ENCODE peak calls at places on chromosomes 5 and 9, in five cellular contexts. M, B, T, J and N are unnamed samples.

GRCh38 chr9:34558911-34559615 is 30.5 kb downstream of the CNTFR start:
- DNase-seq in B (no peak), J (no peak), T (no peak), M (no peak), N (no peak)

GRCh38 chr9:78533500-78533899 is 236.6 kb downstream of the PSAT1 start:
- DNase-seq in B (no peak), T (no peak), M (no peak), J (no peak), N (no peak)

GRCh38 chr5:126603402-126603991 is 2.8 kb downstream of the PHAX start:
- DNase-seq in T (no peak), J (no peak), M (no peak), B (no peak), N (no peak)

GRCh38 chr5:41637869-41638268 is 127.5 kb upstream of the PLCXD3 start:
- DNase-seq in J (no peak), M (no peak), T (no peak), B (no peak), N (no peak)

GRCh38 chr5:998975-999501 is 9.6 kb upstream of the NKD2 start:
- DNase-seq in M (no peak), T (no peak), B (no peak), J (no peak), N (no peak)

GRCh38 chr9:134165357-134166315 is 1.3 kb upstream of the RNU6ATAC start:
- DNase-seq in J (no peak), T (no peak), M (peak), B (no peak), N (no peak)

GRCh38 chr5:76325326-76325725 is 77.8 kb upstream of the IQGAP2 start:
- DNase-seq in T (no peak), M (no peak), J (no peak), B (no peak), N (no peak)

GRCh38 chr9:131669234-131670172 is 70.4 kb downstream of the RAPGEF1 start:
- DNase-seq in M (no peak), T (no peak), B (no peak), J (no peak), N (no peak)

GRCh38 chr5:17951392-17952169 is 317.3 kb downstream of the TAF11L14 start:
- DNase-seq in T (peak), J (no peak), M (no peak), B (peak), N (no peak)

GRCh38 chr5:39169081-39169480 is 50.3 kb downstream of the FYB1 start:
- DNase-seq in B (no peak), M (no peak), J (no peak), T (no peak), N (no peak)

GRCh38 chr5:54867310-54867944 is 118.0 kb downstream of the ESM1 start:
- DNase-seq in T (peak), M (no peak), B (no peak), J (peak), N (no peak)

GRCh38 chr5:55915783-55916182 is 64.6 kb downstream of the IL31RA start:
- DNase-seq in B (no peak), M (no peak), T (no peak), J (no peak), N (no peak)

GRCh38 chr9:122122468-122122867 is 29.4 kb upstream of the TTLL11 start:
- DNase-seq in T (no peak), B (no peak), M (no peak), J (no peak), N (no peak)

GRCh38 chr5:137264573-137264972 is 234.6 kb downstream of the SPOCK1 start:
- DNase-seq in J (no peak), T (no peak), B (no peak), M (no peak), N (no peak)